ENCODE peak calls at places on chromosomes 7 and 10, in six cellular contexts. Y is heart right ventricle; E is CD4-positive, CD25-positive, alpha-beta regulatory T cell; H is coronary artery; S is ovary; N is CD8-positive, alpha-beta T cell. Z is an unnamed sample.

GRCh38 chr7:151025924-151026671 is 1.8 kb upstream of the ATG9B start:
- DNase-seq in Y (no peak), E (no peak), H (no peak), S (no peak), N (no peak), Z (no peak)

GRCh38 chr7:91034459-91035368 is 229.5 kb upstream of the FZD1 start:
- DNase-seq in Y (no peak), E (no peak), H (no peak), S (peak; percentile 42), N (no peak), Z (no peak)

GRCh38 chr10:115432188-115432819 is 339.1 kb downstream of the ATRNL1 start:
- DNase-seq in Y (no peak), E (no peak), H (no peak), S (no peak), N (no peak), Z (no peak)

GRCh38 chr7:128206017-128206746 is 34.9 kb upstream of the LEP start:
- DNase-seq in Y (no peak), E (no peak), H (no peak), S (no peak), N (no peak), Z (no peak)

GRCh38 chr7:42248579-42248978 is 11.6 kb upstream of the GLI3 start:
- DNase-seq in Y (no peak), E (no peak), H (no peak), S (no peak), N (no peak), Z (no peak)

GRCh38 chr10:117075064-117075463 is 63.0 kb downstream of the VAX1 start:
- DNase-seq in Y (no peak), E (no peak), H (no peak), S (no peak), N (no peak), Z (no peak)

GRCh38 chr7:98357751-98358161 is 43.1 kb downstream of the BAIAP2L1 start:
- DNase-seq in Y (no peak), E (no peak), H (no peak), S (peak; percentile 23), N (no peak), Z (no peak)

GRCh38 chr7:50834679-50835078 is 52.0 kb upstream of the GRB10 start:
- DNase-seq in Y (no peak), E (no peak), H (no peak), S (no peak), N (no peak), Z (no peak)

GRCh38 chr10:104614245-104614831 is 26.8 kb upstream of the SORCS3 start:
- DNase-seq in Y (no peak), E (no peak), H (no peak), S (no peak), N (no peak), Z (no peak)

GRCh38 chr10:24858244-24858907 is 94.0 kb downstream of the PRTFDC1 start:
- DNase-seq in Y (no peak), E (no peak), H (no peak), S (no peak), N (no peak), Z (no peak)

GRCh38 chr7:74671573-74671972 is 14.1 kb downstream of the GTF2I start:
- DNase-seq in Y (no peak), E (no peak), H (no peak), S (no peak), N (no peak), Z (no peak)

GRCh38 chr10:3228610-3228945 is 56.0 kb upstream of the PITRM1 start:
- DNase-seq in Y (no peak), E (no peak), H (no peak), S (no peak), N (no peak), Z (no peak)
- H3K27ac ChIP-seq in Y (no peak overlapping the region), E (no peak overlapping the region), H (peak overlapping the region; percentile 47), S (no peak overlapping the region), N (no peak overlapping the region), Z (no peak overlapping the region)

DNA sequence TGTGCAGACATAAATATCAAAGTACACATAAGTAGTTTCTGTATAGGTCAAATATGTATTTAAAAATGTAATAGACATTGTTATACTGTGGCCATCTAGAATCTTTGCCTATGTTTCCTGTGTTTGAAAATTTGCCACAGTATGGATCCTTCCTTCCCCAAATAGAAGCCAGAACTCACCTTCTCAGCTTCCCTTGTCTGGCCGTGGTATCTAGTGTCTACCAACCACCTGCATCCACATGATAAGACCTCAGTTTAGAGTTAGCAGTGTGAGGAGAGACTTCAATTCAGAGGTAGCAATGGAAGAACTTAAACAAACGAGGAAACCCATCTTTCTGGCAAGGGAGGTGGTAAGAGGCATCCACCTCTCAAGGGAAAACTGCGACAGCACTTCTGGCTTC is 4.9 kb downstream of the TRDMT1 start:
- DNase-seq in Y (no peak), E (no peak), H (no peak), S (no peak), N (no peak), Z (no peak)
- H3K27ac ChIP-seq in Y (no peak overlapping the region), E (no peak overlapping the region), H (peak overlapping the region; percentile 64), S (no peak overlapping the region), N (no peak overlapping the region), Z (no peak overlapping the region)

DNA sequence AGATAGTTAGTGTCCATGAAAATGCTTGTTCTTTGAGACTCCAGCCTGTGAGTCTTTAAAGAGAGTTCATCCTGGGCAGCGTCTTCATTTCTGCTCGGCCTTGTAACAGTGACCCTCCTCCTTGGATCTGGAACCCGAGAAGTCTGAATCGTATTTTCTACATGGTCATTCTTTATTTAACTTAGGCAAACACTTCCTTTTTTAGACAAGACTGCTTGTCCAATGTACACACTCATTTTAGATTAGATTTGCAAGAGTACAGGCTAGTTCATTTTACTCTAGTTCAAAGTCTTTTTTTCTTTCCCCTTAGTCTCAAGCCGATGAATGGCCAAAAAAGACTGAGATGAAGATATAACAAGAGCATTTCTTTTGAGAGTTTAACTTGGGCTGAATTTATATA is 133.5 kb downstream of the CHN2 start:
- DNase-seq in Y (no peak), E (no peak), H (no peak), S (no peak), N (no peak), Z (no peak)
- H3K27ac ChIP-seq in Y (no peak overlapping the region), E (no peak overlapping the region), H (no peak overlapping the region), S (no peak overlapping the region), N (no peak overlapping the region), Z (no peak overlapping the region)

DNA sequence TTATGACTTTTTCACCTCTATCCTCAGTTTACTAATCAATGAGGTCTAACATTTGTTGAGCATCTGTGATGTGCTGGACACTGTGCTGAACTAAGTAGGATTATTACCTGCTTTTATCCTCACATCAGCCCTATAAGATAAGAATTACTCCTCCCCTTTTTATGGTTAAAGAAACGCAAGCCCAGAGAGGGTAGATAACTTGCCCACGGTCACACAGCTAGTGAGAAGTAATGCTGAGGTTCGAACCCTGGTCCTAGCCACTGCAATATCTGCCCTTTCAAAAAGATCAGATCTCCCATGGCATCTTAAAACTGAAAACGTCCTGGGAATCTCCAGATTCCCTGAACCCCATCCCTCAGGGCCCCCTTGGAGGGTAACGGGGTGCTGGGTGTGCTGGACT is 118.3 kb downstream of the C10orf105 start:
- DNase-seq in Y (no peak), E (no peak), H (no peak), S (no peak), N (no peak), Z (no peak)
- H3K27ac ChIP-seq in Y (no peak overlapping the region), E (no peak overlapping the region), H (no peak overlapping the region), S (no peak overlapping the region), N (no peak overlapping the region), Z (no peak overlapping the region)

GRCh38 chr7:158467562-158467961 is 120.1 kb downstream of the PTPRN2 start:
- DNase-seq in Y (no peak), E (no peak), H (no peak), S (no peak), N (no peak), Z (no peak)
- H3K27ac ChIP-seq in Y (no peak overlapping the region), E (no peak overlapping the region), H (no peak overlapping the region), S (no peak overlapping the region), N (no peak overlapping the region), Z (no peak overlapping the region)

DNA sequence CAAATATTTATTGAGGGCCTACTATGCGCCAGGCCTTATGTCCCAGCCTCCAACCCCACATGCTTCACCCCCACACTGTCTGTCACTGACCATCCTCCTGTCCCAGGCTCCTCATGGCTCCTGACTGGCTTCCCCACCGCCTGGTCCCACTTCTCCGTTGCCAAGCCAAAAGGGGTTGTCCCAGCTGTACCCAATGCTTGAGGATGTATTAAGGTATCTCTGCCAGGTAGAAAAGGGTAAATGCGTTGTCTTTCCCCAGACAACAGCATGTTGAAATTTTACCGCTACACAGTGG is 168.8 kb upstream of the FRMD4A start:
- DNase-seq in Y (no peak), E (no peak), H (no peak), S (no peak), N (no peak), Z (no peak)
- H3K27ac ChIP-seq in Y (no peak overlapping the region), E (no peak overlapping the region), H (peak overlapping the region; percentile 37), S (no peak overlapping the region), N (no peak overlapping the region), Z (peak overlapping the region; percentile 64)

GRCh38 chr10:44862006-44862751 is 49.0 kb upstream of the TMEM72 start:
- DNase-seq in Y (no peak), E (no peak), H (no peak), S (no peak), N (no peak), Z (no peak)
- H3K27ac ChIP-seq in Y (no peak overlapping the region), E (no peak overlapping the region), H (no peak overlapping the region), S (no peak overlapping the region), N (no peak overlapping the region), Z (no peak overlapping the region)

GRCh38 chr7:978049-978346 is 2.6 kb upstream of the COX19 start:
- DNase-seq in Y (no peak), E (no peak), H (no peak), S (no peak), N (no peak), Z (no peak)
- H3K27ac ChIP-seq in Y (no peak overlapping the region), E (no peak overlapping the region), H (no peak overlapping the region), S (no peak overlapping the region), N (no peak overlapping the region), Z (peak overlapping the region; percentile 95)

GRCh38 chr7:108328174-108328651 is 128.0 kb downstream of the NRCAM start:
- DNase-seq in Y (no peak), E (no peak), H (no peak), S (no peak), N (no peak), Z (no peak)
- H3K27ac ChIP-seq in Y (no peak overlapping the region), E (no peak overlapping the region), H (no peak overlapping the region), S (no peak overlapping the region), N (no peak overlapping the region), Z (no peak overlapping the region)

GRCh38 chr10:132364594-132364970 is 32.4 kb upstream of the PWWP2B start:
- DNase-seq in Y (no peak), E (no peak), H (no peak), S (no peak), N (no peak), Z (no peak)

GRCh38 chr10:132363921-132364593 is 32.1 kb downstream of the LRRC27 start:
- DNase-seq in Y (no peak), E (no peak), H (no peak), S (no peak), N (no peak), Z (peak; percentile 5)

GRCh38 chr10:132366499-132366898 is 30.5 kb upstream of the PWWP2B start:
- DNase-seq in Y (no peak), E (no peak), H (peak; percentile 62), S (no peak), N (no peak), Z (no peak)

GRCh38 chr10:132365102-132365501 is 31.9 kb upstream of the PWWP2B start:
- DNase-seq in Y (no peak), E (no peak), H (no peak), S (no peak), N (no peak), Z (no peak)

GRCh38 chr10:132366006-132366405 is 31.0 kb upstream of the PWWP2B start:
- DNase-seq in Y (no peak), E (no peak), H (peak; percentile 26), S (no peak), N (peak; percentile 0), Z (no peak)
- H3K27ac ChIP-seq in Y (no peak overlapping the region), E (no peak overlapping the region), H (no peak overlapping the region), S (no peak overlapping the region), N (no peak overlapping the region), Z (no peak overlapping the region)

Z was measured in substantia nigra.